ENCODE peak calls at places on chromosome 12, in ten cellular contexts. X is OCI-LY7; D is Peyer's patch; W is CD4-positive, alpha-beta memory T cell; N is kidney; M is Panc1; E is K562; L is breast epithelium; G is GM23338; J is ovary. H is an unnamed sample. For H3K4me1, the result is how much of the 10 kb centered on the place peaks cover.

GRCh38 chr12:70619471-70620152 is 17.6 kb downstream of the PTPRB start:
- DNase-seq in X (no peak), N (no peak), E (peak), D (no peak), G (no peak), M (no peak), J (no peak), L (no peak), W (no peak), H (no peak)

GRCh38 chr12:123761841-123762714 is at the start of gene DNAH10:
- DNase-seq in D (peak), M (no peak), W (peak), E (no peak), G (peak), N (peak), J (no peak), L (no peak), X (peak), H (peak)

GRCh38 chr12:44227601-44228000 is 391.7 kb downstream of the TMEM117 start:
- DNase-seq in X (no peak), D (no peak), N (no peak), G (no peak), J (no peak), L (no peak), W (no peak), E (no peak), M (no peak), H (no peak)

GRCh38 chr12:16218934-16219718 is 58.4 kb downstream of the SLC15A5 start:
- DNase-seq in W (no peak), D (no peak), E (no peak), N (no peak), G (no peak), X (no peak), L (no peak), J (no peak), M (no peak), H (no peak)

GRCh38 chr12:124620606-124621295 is 53.3 kb upstream of the NCOR2 start:
- DNase-seq in X (no peak), G (no peak), J (no peak), L (no peak), D (no peak), W (no peak), N (no peak), E (no peak), M (no peak), H (no peak)

GRCh38 chr12:12976366-12976765 is 23.7 kb downstream of the HEBP1 start:
- DNase-seq in X (no peak), E (no peak), J (peak), L (no peak), G (no peak), D (no peak), N (no peak), M (no peak), W (no peak), H (no peak)

GRCh38 chr12:59459966-59460365 is 135.9 kb upstream of the SLC16A7 start:
- DNase-seq in M (no peak), L (no peak), W (no peak), N (no peak), X (no peak), E (no peak), G (peak), J (no peak), D (no peak), H (no peak)

GRCh38 chr12:20404576-20405346 is 36.4 kb downstream of the PDE3A start:
- DNase-seq in W (no peak), D (no peak), E (no peak), G (no peak), N (no peak), J (peak), M (no peak), X (no peak), L (no peak), H (peak)

GRCh38 chr12:122849352-122850047 is 14.2 kb downstream of the HIP1R start:
- DNase-seq in N (peak), M (no peak), L (no peak), G (no peak), D (no peak), J (no peak), X (no peak), W (no peak), E (no peak), H (no peak)

GRCh38 chr12:113818833-113819232 is 147.3 kb downstream of the RBM19 start:
- DNase-seq in N (no peak), M (no peak), D (no peak), X (no peak), L (no peak), G (peak), E (peak), W (no peak), J (no peak), H (no peak)

GRCh38 chr12:108638141-108638823 is 4.6 kb upstream of the SELPLG start:
- DNase-seq in N (no peak), L (no peak), M (no peak), W (no peak), J (no peak), G (peak), E (no peak), D (no peak), X (peak), H (peak)

GRCh38 chr12:122031342-122032216 is 9.9 kb downstream of the BCL7A start:
- DNase-seq in X (peak), W (peak), M (no peak), G (peak), J (peak), D (peak), E (peak), L (no peak), N (no peak), H (peak)

GRCh38 chr12:98838282-98838681 is 193.2 kb downstream of the APAF1 start:
- DNase-seq in N (no peak), L (no peak), D (no peak), E (no peak), G (peak), X (no peak), W (no peak), J (no peak), M (no peak), H (no peak)

GRCh38 chr12:69779928-69780327 is 41.3 kb downstream of the RAB3IP start:
- DNase-seq in G (peak), W (no peak), J (no peak), N (no peak), D (no peak), X (no peak), L (no peak), E (peak), M (no peak), H (no peak)

GRCh38 chr12:108101605-108102175 is 27.4 kb upstream of the WSCD2 start:
- DNase-seq in N (no peak), L (no peak), M (no peak), E (no peak), D (no peak), G (no peak), X (no peak), W (no peak), J (no peak), H (no peak)

GRCh38 chr12:119444462-119445044 is 110.0 kb downstream of the CCDC60 start:
- DNase-seq in G (peak), L (no peak), J (peak), W (peak), E (peak), D (no peak), X (peak), N (no peak), M (peak), H (peak)

GRCh38 chr12:80700327-80700726 is 7.1 kb upstream of the MYF6 start:
- DNase-seq in E (no peak), W (no peak), G (no peak), L (no peak), M (no peak), X (no peak), J (no peak), D (no peak), N (no peak), H (no peak)

GRCh38 chr12:97465012-97465345 is 2.4 kb downstream of the RMST start:
- DNase-seq in N (no peak), M (no peak), X (no peak), G (peak), J (no peak), D (no peak), L (no peak), W (no peak), E (no peak), H (no peak)

GRCh38 chr12:3405821-3406220 is 85.2 kb upstream of the PRMT8 start:
- DNase-seq in L (no peak), J (no peak), X (peak), D (no peak), N (no peak), W (no peak), G (no peak), E (no peak), M (no peak), H (no peak)

GRCh38 chr12:11758838-11759509 is 109.5 kb downstream of the ETV6 start:
- DNase-seq in G (no peak), W (no peak), M (no peak), X (peak), J (peak), L (no peak), D (no peak), N (no peak), E (no peak), H (peak)

GRCh38 chr12:108666326-108666995 is 32.8 kb upstream of the SELPLG start:
- DNase-seq in E (no peak), N (peak), M (no peak), D (no peak), L (no peak), X (no peak), W (no peak), G (no peak), J (peak), H (peak)

GRCh38 chr12:196436-196835 is 17.5 kb downstream of the SLC6A12 start:
- DNase-seq in X (no peak), E (no peak), J (no peak), D (no peak), M (no peak), L (no peak), G (no peak), W (no peak), N (no peak), H (no peak)
- H3K4me1 ChIP-seq in X (under half), E (under half), J (under half), D (under half), M (under half), L (under half), G (under half), W (under half), N (under half), H (under half)

GRCh38 chr12:57887631-57888406 is 41.3 kb upstream of the CTDSP2 start:
- DNase-seq in X (no peak), L (no peak), G (peak), M (no peak), E (peak), D (no peak), N (no peak), J (peak), W (no peak), H (peak)
- H3K4me3 ChIP-seq in X (no peak), L (no peak), G (peak), M (peak), E (no peak), D (no peak), N (no peak), J (no peak), W (no peak), H (no peak)

GRCh38 chr12:104873374-104873773 is 84.7 kb downstream of the SLC41A2 start:
- DNase-seq in E (no peak), D (no peak), J (no peak), M (no peak), G (no peak), X (no peak), W (no peak), L (no peak), N (no peak), H (no peak)
- H3K27ac ChIP-seq in E (no peak), D (no peak), J (no peak), M (no peak), G (no peak), X (no peak), W (no peak), L (no peak), N (no peak), H (no peak)

DNA sequence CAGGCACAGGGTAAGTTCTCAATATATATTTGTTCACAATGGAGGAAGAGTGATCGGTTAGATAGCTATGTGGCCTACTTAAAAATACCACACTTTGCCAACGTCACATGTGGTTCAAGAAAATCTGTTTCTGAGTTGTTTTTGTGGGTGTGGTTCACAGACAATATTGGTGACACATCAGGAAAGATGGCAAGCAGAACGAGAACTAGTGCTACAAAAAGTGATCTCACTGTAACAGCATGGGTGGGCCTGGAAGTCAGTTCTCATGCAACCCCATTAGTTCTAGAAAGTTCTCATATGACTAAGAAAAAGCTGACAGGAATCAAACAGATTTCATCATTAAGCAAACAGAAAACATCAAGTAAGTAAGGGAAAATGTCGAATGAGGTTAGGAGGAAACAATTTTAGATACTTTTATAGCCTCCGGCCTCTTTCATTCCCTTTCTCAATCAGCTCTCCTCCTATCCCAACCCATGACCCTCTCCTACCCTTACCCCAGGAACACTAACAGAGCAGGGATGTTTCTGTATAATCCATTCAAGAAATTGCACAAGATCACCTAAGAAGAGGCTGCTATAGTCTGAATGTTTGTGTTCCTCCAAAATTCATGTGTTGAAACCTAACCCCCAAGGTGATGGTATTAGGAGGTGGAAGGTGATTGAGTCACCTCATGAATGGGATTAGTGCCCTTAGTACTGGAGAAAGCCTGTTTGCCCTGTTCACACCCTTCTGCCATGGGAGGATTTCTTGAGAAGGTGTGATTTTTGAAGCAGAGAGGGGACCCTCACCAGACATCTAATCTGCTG is 15.5 kb upstream of the NTN4 start:
- DNase-seq in X (no peak), J (no peak), G (no peak), N (no peak), E (no peak), W (peak), D (no peak), M (peak), L (no peak), H (no peak)
- H3K4me1 ChIP-seq in X (under half), J (under half), G (under half), N (under half), E (under half), W (under half), D (under half), M (under half), L (under half), H (under half)

GRCh38 chr12:948238-948637 is 1.3 kb downstream of the RAD52 start:
- DNase-seq in W (no peak), M (no peak), X (no peak), E (no peak), G (no peak), L (no peak), J (no peak), N (no peak), D (no peak), H (peak)
- H3K4me3 ChIP-seq in W (no peak), M (peak), X (peak), E (peak), G (peak), L (peak), J (no peak), N (peak), D (no peak), H (peak)

GRCh38 chr12:83866477-83866876 is 1046.1 kb downstream of the SLC6A15 start:
- DNase-seq in G (no peak), E (no peak), N (no peak), M (no peak), X (no peak), L (no peak), W (no peak), D (no peak), J (no peak), H (no peak)
- H3K27ac ChIP-seq in G (no peak), E (no peak), N (no peak), M (no peak), X (no peak), L (no peak), W (no peak), D (no peak), J (no peak), H (no peak)

GRCh38 chr12:1566449-1567135 is 27.8 kb downstream of the FBXL14 start:
- DNase-seq in G (peak), L (no peak), J (no peak), X (no peak), M (no peak), N (no peak), D (no peak), W (no peak), E (peak), H (no peak)
- H3K4me1 ChIP-seq in G (under half), L (under half), J (under half), X (under half), M (under half), N (under half), D (under half), W (under half), E (under half), H (under half)

DNA sequence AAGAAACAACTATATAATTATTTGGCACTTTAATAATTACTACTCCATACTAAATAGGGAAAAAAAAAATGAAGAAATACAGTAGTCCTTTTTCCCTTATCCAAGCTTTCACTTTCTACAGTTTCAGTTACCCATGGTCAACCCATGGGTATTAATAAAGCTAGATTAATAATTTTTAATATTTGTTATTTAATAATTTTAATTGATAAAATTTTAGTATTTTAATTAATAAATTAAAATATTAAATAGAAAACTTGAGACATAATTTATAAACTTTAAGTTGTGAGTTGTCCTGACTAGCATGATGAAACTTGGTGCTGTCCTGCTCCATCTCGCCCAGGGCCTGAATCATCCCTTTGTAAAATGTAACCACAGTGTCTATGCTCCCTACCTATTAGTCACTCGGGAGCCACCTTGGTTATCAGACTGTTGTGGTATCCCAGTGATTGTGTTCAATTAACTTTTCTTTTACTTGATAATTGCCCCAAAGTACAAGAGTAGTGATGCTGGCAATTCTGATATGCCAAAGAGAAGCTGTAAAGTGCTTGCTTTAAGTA is 71.8 kb downstream of the PAWR start:
- DNase-seq in E (no peak), J (no peak), M (no peak), X (no peak), G (no peak), L (no peak), N (no peak), W (no peak), D (no peak), H (no peak)
- H3K4me3 ChIP-seq in E (no peak), J (no peak), M (no peak), X (no peak), G (no peak), L (no peak), N (no peak), W (no peak), D (no peak), H (no peak)